ENCODE peak calls at places on chromosomes 4 and X, in four cellular contexts. H is A549, J is NB4, U is pancreas. P is an unnamed sample.

GRCh38 chrX:133699023-133699728 is 283.9 kb upstream of the GPC4 start:
- DNase-seq in J (no peak), U (no peak), H (no peak), P (no peak)

GRCh38 chr4:99586322-99586721 is 11.7 kb downstream of the MTTP start:
- DNase-seq in U (no peak), H (no peak), J (no peak), P (no peak)

GRCh38 chrX:18970465-18970864 is 13.4 kb downstream of the PHKA2 start:
- DNase-seq in H (no peak), J (no peak), U (no peak), P (no peak)

GRCh38 chr4:20764353-20764752 is 64.1 kb downstream of the PACRGL start:
- DNase-seq in U (no peak), H (no peak), J (no peak), P (no peak)

GRCh38 chrX:17597836-17598434 is 139.4 kb upstream of the SCML1 start:
- DNase-seq in H (no peak), J (no peak), U (peak; percentile 86), P (no peak)

GRCh38 chrX:100995469-100995868 is 26.0 kb downstream of the ARL13A start:
- DNase-seq in H (no peak), J (peak; percentile 42), U (no peak), P (peak; percentile 19)

GRCh38 chr4:184170996-184171395 is 46.7 kb downstream of the ENPP6 start:
- DNase-seq in U (no peak), H (no peak), J (no peak), P (peak; percentile 37)

GRCh38 chr4:6576512-6576911 is 1.5 kb downstream of the MAN2B2 start:
- DNase-seq in U (peak; percentile 92), J (no peak), H (no peak), P (no peak)

GRCh38 chr4:184267673-184268573 is 50.2 kb upstream of the ENPP6 start:
- DNase-seq in H (peak; percentile 37), U (no peak), J (peak; percentile 92), P (peak; percentile 78)

GRCh38 chr4:44446801-44447562 is 1.6 kb downstream of the KCTD8 start:
- DNase-seq in U (peak; percentile 8), J (no peak), H (no peak), P (peak; percentile 0)

GRCh38 chr4:189062047-189062820 is 878.4 kb upstream of the FRG1 start:
- DNase-seq in J (no peak), U (no peak), H (no peak), P (no peak)

GRCh38 chrX:2484232-2484631 is 16.5 kb downstream of the DHRSX start:
- DNase-seq in H (no peak), J (no peak), U (no peak), P (no peak)

GRCh38 chr4:22167201-22167600 is 218.6 kb upstream of the KCNIP4 start:
- DNase-seq in U (no peak), J (no peak), H (no peak), P (no peak)

GRCh38 chr4:26206981-26207380 is 113.8 kb upstream of the RBPJ start:
- DNase-seq in U (no peak), J (no peak), H (no peak), P (no peak)

GRCh38 chr4:70586841-70587240 is 5.2 kb upstream of the AMBN start:
- DNase-seq in J (no peak), U (no peak), H (no peak), P (no peak)

GRCh38 chr4:108360857-108361820 is 192.4 kb upstream of the LEF1 start:
- DNase-seq in J (no peak), U (no peak), H (no peak), P (peak; percentile 94)

GRCh38 chr4:16591867-16592266 is 306.6 kb downstream of the LDB2 start:
- DNase-seq in U (no peak), J (no peak), H (no peak), P (no peak)

GRCh38 chr4:74319506-74319905 is 11.2 kb downstream of the EPGN start:
- DNase-seq in U (no peak), H (no peak), J (no peak), P (no peak)

GRCh38 chr4:166043801-166044200 is 170.8 kb downstream of the TLL1 start:
- DNase-seq in U (no peak), J (no peak), H (no peak), P (no peak)

GRCh38 chrX:44101300-44101699 is 128.1 kb upstream of the NDP start:
- DNase-seq in U (no peak), J (no peak), H (no peak), P (no peak)

GRCh38 chr4:185534534-185534849 is 815 bp downstream of the PDLIM3 start:
- DNase-seq in U (no peak), H (no peak), J (no peak), P (no peak)
- H3K4me3 ChIP-seq in U (peak overlapping the region; percentile 75), H (peak overlapping the region; percentile 49), J (no peak overlapping the region), P (peak overlapping the region; percentile 92)

DNA sequence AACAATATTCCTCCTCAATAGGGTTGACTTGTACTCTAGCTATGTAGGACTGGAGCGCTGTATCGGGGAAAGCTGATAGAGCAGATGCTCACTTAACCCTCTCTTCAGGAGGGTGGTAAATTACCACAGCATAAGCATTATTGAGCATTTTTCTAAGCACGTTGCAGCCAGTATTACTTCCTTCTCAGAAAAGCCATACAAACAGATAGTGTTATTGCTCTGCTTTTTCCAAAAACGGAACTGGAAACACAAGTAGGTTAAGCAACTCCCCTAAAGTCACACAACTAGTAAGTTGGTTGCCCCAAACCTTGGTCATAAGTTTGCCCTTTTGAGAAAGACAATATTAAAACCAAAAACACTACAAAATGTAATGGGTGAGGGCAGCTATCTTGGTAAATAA is 73.8 kb downstream of the REELD1 start:
- DNase-seq in U (no peak), H (no peak), J (no peak), P (no peak)
- H3K4me3 ChIP-seq in U (no peak overlapping the region), H (no peak overlapping the region), J (no peak overlapping the region), P (no peak overlapping the region)

DNA sequence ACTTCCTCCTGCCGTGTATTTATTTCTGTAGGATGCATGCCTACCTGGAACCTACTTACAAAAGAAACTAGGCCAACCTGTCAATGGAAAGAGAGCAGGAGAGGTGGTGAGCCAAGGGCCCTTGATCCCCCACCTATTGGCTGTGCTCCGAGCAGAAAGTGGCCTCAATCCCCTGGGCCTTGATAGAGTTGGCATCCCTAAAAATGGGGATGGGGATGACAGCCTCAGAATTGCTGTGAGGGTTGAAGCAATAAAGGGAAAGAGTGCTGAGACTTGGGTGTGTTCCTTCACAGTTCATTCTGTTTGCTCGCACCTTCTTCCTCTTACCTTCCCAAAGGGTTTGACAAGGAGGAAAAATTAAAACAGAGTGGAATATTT is 314.7 kb downstream of the STK32B start:
- DNase-seq in U (no peak), J (no peak), H (no peak), P (no peak)
- H3K4me3 ChIP-seq in U (no peak overlapping the region), J (no peak overlapping the region), H (peak overlapping the region; percentile 7), P (no peak overlapping the region)

GRCh38 chrX:125202486-125203378 is 116.9 kb upstream of the TEX13C start:
- DNase-seq in H (no peak), J (no peak), U (no peak), P (no peak)
- H3K4me3 ChIP-seq in H (no peak overlapping the region), J (no peak overlapping the region), U (no peak overlapping the region), P (no peak overlapping the region)

P was measured in SJSA1.